ENCODE peak calls at places on chromosomes 13 and 19, in nine cellular contexts. K is kidney epithelial cell, Y is cardiac muscle cell, X is small intestine, G is heart right ventricle, B is thoracic aorta, D is left ventricle myocardium inferior, I is A549, F is AG09309. H is an unnamed sample.

GRCh38 chr13:36325912-36326311 is 20.3 kb downstream of the SPART start:
- DNase-seq in B (no peak), K (no peak), Y (no peak), D (no peak), F (no peak), X (no peak), G (no peak), I (no peak), H (no peak)

GRCh38 chr13:21501709-21502108 is 42.6 kb upstream of the ZDHHC20 start:
- DNase-seq in B (no peak), G (no peak), I (peak), F (no peak), K (no peak), X (no peak), D (no peak), Y (no peak), H (no peak)

GRCh38 chr19:8389891-8390616 is at the start of gene RAB11B:
- DNase-seq in Y (peak), D (peak), X (peak), G (peak), K (peak), B (peak), F (peak), I (peak), H (peak)

GRCh38 chr13:29924951-29925350 is 74.5 kb upstream of the UBL3 start:
- DNase-seq in X (no peak), K (no peak), G (no peak), I (no peak), B (no peak), F (no peak), D (no peak), Y (no peak), H (no peak)

GRCh38 chr13:104315606-104316005 is 1249.4 kb upstream of the SLC10A2 start:
- DNase-seq in X (no peak), F (no peak), D (no peak), B (no peak), K (peak), G (no peak), Y (no peak), I (peak), H (no peak)

GRCh38 chr13:52869050-52869449 is 20.6 kb upstream of the PCDH8 start:
- DNase-seq in F (no peak), I (no peak), Y (no peak), X (no peak), G (no peak), K (no peak), B (no peak), D (no peak), H (no peak)

GRCh38 chr13:72205773-72206172 is 338.8 kb upstream of the DACH1 start:
- DNase-seq in D (no peak), X (no peak), K (peak), F (no peak), I (no peak), Y (no peak), G (no peak), B (no peak), H (no peak)

GRCh38 chr19:12676384-12676792 is 5.3 kb downstream of the DHPS start:
- DNase-seq in B (no peak), D (peak), X (peak), G (peak), K (peak), I (peak), Y (peak), F (no peak), H (no peak)

GRCh38 chr19:28934626-28935025 is 278.3 kb downstream of the UQCRFS1 start:
- DNase-seq in K (no peak), F (peak), G (no peak), D (no peak), I (no peak), B (no peak), X (no peak), Y (no peak), H (no peak)

GRCh38 chr19:47309038-47309437 is 623 bp upstream of the C5AR1 start:
- DNase-seq in D (no peak), K (no peak), X (no peak), I (no peak), Y (no peak), F (no peak), G (no peak), B (no peak), H (no peak)

GRCh38 chr19:8052464-8052859 is at the start of gene CCL25:
- DNase-seq in K (no peak), Y (no peak), B (no peak), G (no peak), D (no peak), F (no peak), I (no peak), X (peak), H (no peak)

GRCh38 chr13:48647625-48648024 is 6.1 kb upstream of the CYSLTR2 start:
- DNase-seq in F (no peak), K (no peak), B (no peak), D (no peak), Y (no peak), X (peak), I (no peak), G (no peak), H (no peak)

GRCh38 chr13:27270594-27271520 is at the start of gene RASL11A:
- DNase-seq in G (peak), I (peak), Y (peak), B (peak), F (peak), K (no peak), D (peak), X (peak), H (peak)

GRCh38 chr13:90168953-90169352 is 1178.5 kb upstream of the MIR17HG start:
- DNase-seq in I (no peak), B (no peak), Y (no peak), F (no peak), D (no peak), K (no peak), X (no peak), G (no peak), H (no peak)

GRCh38 chr19:42553292-42554045 is 25.2 kb upstream of the CEACAM1 start:
- DNase-seq in D (peak), I (no peak), F (peak), Y (no peak), G (peak), K (peak), X (no peak), B (no peak), H (no peak)

GRCh38 chr13:102318233-102318632 is 83.6 kb downstream of the FGF14 start:
- DNase-seq in X (no peak), G (no peak), D (no peak), K (no peak), I (no peak), Y (no peak), B (no peak), F (no peak), H (no peak)

GRCh38 chr13:102405499-102406079 is 3.7 kb upstream of the FGF14 start:
- DNase-seq in Y (peak), K (no peak), X (no peak), B (no peak), G (no peak), D (no peak), I (no peak), F (no peak), H (no peak)

GRCh38 chr19:4454952-4455738 is 2.4 kb downstream of the UBXN6 start:
- DNase-seq in Y (no peak), F (no peak), I (no peak), X (no peak), G (no peak), K (no peak), B (no peak), D (no peak), H (no peak)

GRCh38 chr19:18007605-18007938 is 398 bp upstream of the ARRDC2 start:
- DNase-seq in B (no peak), F (no peak), K (no peak), Y (no peak), I (no peak), D (no peak), G (no peak), X (no peak), H (peak)

GRCh38 chr13:57823704-57824103 is 192.2 kb downstream of the PCDH17 start:
- DNase-seq in X (no peak), K (no peak), G (no peak), F (no peak), B (no peak), I (no peak), D (no peak), Y (no peak), H (no peak)

GRCh38 chr13:41931337-41931736 is 29.6 kb downstream of the VWA8 start:
- DNase-seq in I (no peak), K (no peak), F (peak), X (no peak), G (no peak), Y (no peak), B (no peak), D (no peak), H (no peak)

GRCh38 chr13:26186141-26186870 is 35.8 kb downstream of the RNF6 start:
- DNase-seq in F (peak), Y (peak), X (peak), B (peak), I (peak), K (peak), D (peak), G (peak), H (peak)

DNA sequence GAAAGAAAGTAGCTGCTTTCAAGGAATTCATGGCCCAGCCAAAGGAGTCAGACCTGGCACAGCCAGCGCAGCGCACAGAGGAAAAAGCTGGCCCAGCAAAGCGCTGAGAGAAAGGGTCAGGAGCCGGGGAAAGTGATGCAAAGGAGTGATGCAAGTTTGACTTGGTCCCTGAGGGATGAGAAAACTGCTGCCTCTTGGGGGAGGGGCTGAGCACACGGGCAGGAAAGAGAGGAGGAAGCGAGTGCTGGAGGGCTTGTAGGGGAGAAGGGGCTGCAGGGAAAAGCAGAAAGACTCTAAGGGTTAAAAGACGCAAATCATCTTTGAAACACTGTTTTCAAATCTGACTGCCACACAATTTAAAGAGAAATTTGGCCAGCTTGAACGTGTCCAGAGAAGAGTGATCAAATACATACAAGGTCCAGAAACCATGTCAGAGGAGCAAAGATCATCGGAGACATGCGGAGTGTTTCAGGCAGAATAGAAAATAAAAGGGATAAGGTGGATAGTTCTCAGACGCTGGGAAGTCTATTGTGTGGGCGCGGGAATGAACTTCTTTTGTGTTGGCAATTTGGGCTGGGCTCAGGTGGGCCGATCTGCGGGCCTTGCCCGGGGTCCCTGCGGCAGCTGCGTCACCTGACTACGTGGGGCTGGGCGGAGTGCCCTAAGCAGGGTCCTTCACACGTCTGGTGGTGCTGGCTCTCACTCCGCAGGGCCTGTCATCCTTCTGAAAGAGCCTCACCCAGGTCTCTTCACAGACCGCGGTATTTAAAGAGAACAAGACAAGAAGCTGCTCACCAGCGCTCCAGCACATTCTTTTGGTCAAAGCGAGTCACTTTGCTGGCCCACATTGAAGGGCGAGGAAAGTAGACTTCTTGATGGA is 18.1 kb downstream of the N4BP2L1 start:
- DNase-seq in I (no peak), K (no peak), X (no peak), G (peak), Y (peak), F (peak), B (no peak), D (peak), H (no peak)
- H3K4me3 ChIP-seq in I (no peak), K (no peak), X (no peak), G (peak), Y (peak), F (peak), B (no peak), D (peak), H (peak)

DNA sequence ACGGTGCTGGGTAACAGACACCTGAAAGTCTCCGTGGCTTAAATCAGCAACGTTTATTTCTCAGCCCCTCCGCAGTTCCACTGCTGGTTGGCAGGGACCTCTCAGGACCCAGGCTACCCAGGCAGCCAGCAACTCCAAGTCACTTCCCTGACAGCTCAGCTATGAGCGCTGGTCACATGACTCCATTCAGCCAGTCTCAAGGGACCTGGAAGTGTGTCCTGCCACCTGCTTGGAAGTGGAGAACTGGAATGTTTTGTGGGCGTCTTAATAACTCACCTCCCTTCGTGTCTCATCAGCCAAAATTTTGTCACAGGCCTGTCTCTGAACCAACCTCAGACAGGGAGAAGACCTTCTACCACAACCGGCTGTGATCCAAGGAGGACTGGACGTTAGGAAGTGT is 72.8 kb downstream of the DPF1 start:
- DNase-seq in K (no peak), X (no peak), D (no peak), G (no peak), Y (no peak), I (no peak), B (no peak), F (no peak), H (no peak)
- H3K4me3 ChIP-seq in K (no peak), X (no peak), D (no peak), G (no peak), Y (no peak), I (no peak), B (no peak), F (no peak), H (no peak)

DNA sequence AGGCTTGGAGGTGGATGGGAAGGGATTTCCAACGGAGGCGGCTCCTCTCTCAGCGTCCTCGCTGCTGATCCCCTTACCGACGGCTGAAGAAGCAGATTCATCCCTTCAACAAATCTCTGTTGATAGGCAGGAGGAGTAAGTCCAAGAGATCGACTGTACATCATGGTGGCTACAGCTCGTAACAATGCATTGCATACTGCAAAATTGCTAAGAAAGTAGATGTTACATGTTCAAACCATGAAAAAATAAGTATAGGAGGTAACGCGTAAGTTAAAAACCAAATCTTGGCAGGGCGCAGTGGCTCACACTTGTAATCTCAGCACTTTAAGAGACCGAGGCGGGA is 468 bp upstream of the SLC39A3 start:
- DNase-seq in K (no peak), I (no peak), D (no peak), X (no peak), G (no peak), B (no peak), F (no peak), Y (no peak), H (no peak)
- H3K4me3 ChIP-seq in K (no peak), I (no peak), D (peak), X (no peak), G (peak), B (peak), F (no peak), Y (no peak), H (peak)

GRCh38 chr13:99690426-99691189 is 189.3 kb downstream of the TM9SF2 start:
- DNase-seq in Y (no peak), G (no peak), F (no peak), K (no peak), I (no peak), X (no peak), B (no peak), D (no peak), H (no peak)

GRCh38 chr13:99688776-99689175 is 187.5 kb downstream of the TM9SF2 start:
- DNase-seq in I (no peak), F (no peak), Y (no peak), G (no peak), B (no peak), D (no peak), K (no peak), X (no peak), H (no peak)

GRCh38 chr13:99687728-99688397 is 186.6 kb downstream of the TM9SF2 start:
- DNase-seq in Y (no peak), F (no peak), X (peak), G (no peak), K (peak), D (no peak), B (no peak), I (no peak), H (no peak)

GRCh38 chr13:99691552-99691951 is 190.3 kb downstream of the TM9SF2 start:
- DNase-seq in G (no peak), F (no peak), B (no peak), X (no peak), Y (no peak), D (no peak), I (no peak), K (no peak), H (no peak)

DNA sequence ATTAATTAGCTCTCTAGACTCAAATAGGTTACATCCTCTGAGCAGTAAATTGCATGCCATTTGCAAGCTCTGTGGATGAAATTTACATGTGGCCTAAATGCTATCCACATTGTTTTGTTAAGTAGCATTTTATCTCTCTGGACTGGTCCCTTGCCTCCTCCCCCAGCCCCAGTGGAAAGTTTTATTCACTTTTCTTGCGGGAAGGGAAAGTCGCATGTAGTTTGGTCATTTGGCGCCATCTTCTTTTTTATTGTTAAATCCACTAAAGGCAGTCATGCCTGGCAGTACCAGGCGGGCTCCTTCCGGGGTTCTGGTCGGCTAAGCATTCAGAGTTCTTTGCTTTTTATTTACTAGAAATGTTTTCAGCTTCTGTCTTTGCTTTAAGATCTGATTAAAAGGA is 188.7 kb downstream of the TM9SF2 start:
- DNase-seq in X (no peak), F (no peak), G (no peak), Y (no peak), K (no peak), D (no peak), B (no peak), I (no peak), H (no peak)
- H3K4me3 ChIP-seq in X (no peak), F (no peak), G (no peak), Y (no peak), K (no peak), D (no peak), B (no peak), I (no peak), H (no peak)

DNA sequence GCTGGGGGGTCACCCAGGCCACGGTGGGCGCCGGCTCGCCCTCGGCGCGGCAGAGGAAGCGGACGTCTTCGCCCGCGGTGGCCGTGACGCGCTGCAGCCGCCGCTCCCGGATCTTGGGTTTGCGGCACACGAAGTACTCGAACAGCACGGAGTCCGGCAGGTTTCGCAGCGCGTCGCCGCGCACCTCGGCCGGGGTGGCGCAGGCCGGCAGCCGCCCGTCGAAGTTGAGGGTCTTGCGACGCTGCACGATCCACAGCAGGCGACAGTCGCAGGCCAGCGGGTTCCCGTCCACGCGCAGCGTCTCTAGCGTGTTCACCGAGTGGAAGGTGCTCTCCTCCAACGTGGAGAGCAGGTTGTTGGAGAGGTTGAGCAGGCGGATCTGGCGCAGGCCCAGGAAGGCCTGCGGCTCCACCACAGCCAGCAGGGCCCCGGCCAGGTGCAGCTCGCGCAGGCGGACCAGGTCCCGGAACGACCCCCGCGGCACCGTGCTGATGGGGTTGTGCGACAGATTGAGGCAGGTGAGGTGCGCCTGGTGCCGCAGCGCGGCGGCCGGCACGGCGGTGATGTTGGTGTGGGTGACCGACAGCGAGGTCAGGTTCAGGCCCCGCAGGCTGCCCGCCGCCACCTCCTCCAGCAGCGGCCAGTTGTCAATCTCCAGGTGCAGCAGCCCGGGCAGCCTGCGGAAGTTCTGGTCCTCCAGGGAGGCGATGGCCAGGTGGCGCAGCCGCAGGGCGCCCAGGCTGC is 8.6 kb upstream of the PEAK3 start:
- DNase-seq in F (no peak), D (no peak), G (no peak), K (no peak), I (no peak), Y (no peak), X (no peak), B (no peak), H (no peak)
- H3K4me3 ChIP-seq in F (no peak), D (peak), G (peak), K (no peak), I (peak), Y (peak), X (peak), B (peak), H (peak)

GRCh38 chr19:20999731-21000352 is 20.6 kb upstream of the ZNF430 start:
- DNase-seq in B (peak), Y (peak), F (peak), D (peak), G (peak), I (peak), K (peak), X (peak), H (peak)
- H3K4me3 ChIP-seq in B (peak), Y (peak), F (peak), D (peak), G (peak), I (no peak), K (peak), X (no peak), H (peak)

GRCh38 chr13:99929866-99930265 is 41.7 kb downstream of the ZIC5 start:
- DNase-seq in F (no peak), Y (no peak), I (no peak), B (no peak), X (no peak), K (no peak), D (no peak), G (no peak), H (no peak)

GRCh38 chr13:99931462-99931861 is 40.1 kb downstream of the ZIC5 start:
- DNase-seq in Y (no peak), B (no peak), X (no peak), I (no peak), D (no peak), K (no peak), G (no peak), F (no peak), H (no peak)

GRCh38 chr13:99932912-99933311 is 38.7 kb downstream of the ZIC5 start:
- DNase-seq in B (no peak), F (no peak), K (no peak), I (no peak), G (no peak), D (no peak), X (no peak), Y (no peak), H (no peak)

GRCh38 chr13:99926014-99926731 is 45.4 kb downstream of the ZIC5 start:
- DNase-seq in X (peak), G (no peak), D (no peak), F (no peak), I (peak), K (peak), B (no peak), Y (no peak), H (no peak)

GRCh38 chr13:99930925-99931324 is 40.6 kb downstream of the ZIC5 start:
- DNase-seq in X (no peak), D (no peak), F (no peak), K (no peak), G (no peak), B (no peak), I (no peak), Y (no peak), H (no peak)
- H3K4me3 ChIP-seq in X (no peak), D (no peak), F (no peak), K (no peak), G (no peak), B (no peak), I (no peak), Y (no peak), H (no peak)

H was measured in coronary artery.